ENCODE peak calls at places on chromosomes 16 and 17, in nine cellular contexts. R, I, A, D, J, X, W, Q and O are unnamed samples.

GRCh38 chr17:67491009-67491677 is 114.1 kb downstream of the PITPNC1 start:
- DNase-seq in A (peak; percentile 86), I (no peak), R (peak; percentile 78), J (peak; percentile 97), Q (no peak), X (peak; percentile 97), D (peak; percentile 45), W (no peak), O (peak; percentile 76)

GRCh38 chr16:84618428-84619102 is 687 bp upstream of the COTL1 start:
- DNase-seq in A (no peak), X (no peak), R (no peak), W (no peak), J (peak; percentile 54), D (no peak), I (no peak), Q (no peak), O (no peak)

GRCh38 chr16:10833271-10833670 is 14.7 kb upstream of the TVP23A start:
- DNase-seq in I (no peak), Q (no peak), A (no peak), R (no peak), D (no peak), J (no peak), X (no peak), W (no peak), O (no peak)

GRCh38 chr16:15464401-15465186 is 30.2 kb downstream of the BMERB1 start:
- DNase-seq in Q (no peak), R (no peak), X (no peak), D (no peak), W (no peak), A (no peak), J (no peak), I (no peak), O (no peak)

GRCh38 chr17:1907216-1907631 is 77.4 kb downstream of the RPA1 start:
- DNase-seq in X (peak; percentile 75), A (no peak), I (no peak), W (no peak), Q (no peak), D (no peak), R (no peak), J (no peak), O (no peak)

GRCh38 chr17:45271603-45272002 is 9.7 kb upstream of the SPATA32 start:
- DNase-seq in W (no peak), X (peak; percentile 22), A (no peak), R (no peak), Q (no peak), J (no peak), D (no peak), I (no peak), O (no peak)

GRCh38 chr17:6303664-6304063 is 131.3 kb downstream of the AIPL1 start:
- DNase-seq in A (no peak), X (no peak), J (peak; percentile 57), D (no peak), W (no peak), R (no peak), Q (peak; percentile 49), I (peak; percentile 44), O (no peak)

GRCh38 chr16:81778861-81779539 is at the start of gene PLCG2:
- DNase-seq in Q (peak; percentile 66), I (peak; percentile 86), X (peak; percentile 76), D (no peak), J (peak; percentile 22), W (peak; percentile 45), A (peak; percentile 75), R (no peak), O (no peak)